ENCODE peak calls at places on chromosomes 6 and 20, in five cellular contexts. One of them, this sample, is unnamed.
A peak's percentile ranks its signal among the peaks of the same experiment; 100 is the strongest.

GRCh38 chr20:6388666-6389197 is 265.9 kb upstream of the FERMT1 start:
- DNase-seq in GM23248: no peak
- DNase-seq in GM23338: no peak
- DNase-seq in MM.1S: no peak
- DNase-seq in OCI-LY7: no peak
- DNase-seq in this sample: no peak

GRCh38 chr6:21331221-21331620 is 262.3 kb upstream of the SOX4 start:
- DNase-seq in GM23248: peak; percentile 12
- DNase-seq in GM23338: no peak
- DNase-seq in MM.1S: no peak
- DNase-seq in OCI-LY7: no peak
- DNase-seq in this sample: no peak

GRCh38 chr20:44188752-44189151 is 1.8 kb upstream of the JPH2 start:
- DNase-seq in GM23248: no peak
- DNase-seq in GM23338: no peak
- DNase-seq in MM.1S: no peak
- DNase-seq in OCI-LY7: no peak
- DNase-seq in this sample: peak; percentile 84

GRCh38 chr6:57216235-57217101 is 5.6 kb downstream of the RAB23 start:
- DNase-seq in GM23248: peak; percentile 51
- DNase-seq in GM23338: no peak
- DNase-seq in MM.1S: no peak
- DNase-seq in OCI-LY7: no peak
- DNase-seq in this sample: no peak

GRCh38 chr20:16115891-16116577 is 457.2 kb downstream of the KIF16B start:
- DNase-seq in GM23248: no peak
- DNase-seq in GM23338: peak; percentile 2
- DNase-seq in MM.1S: no peak
- DNase-seq in OCI-LY7: no peak
- DNase-seq in this sample: no peak

GRCh38 chr6:147821266-147821665 is 312.8 kb downstream of the SAMD5 start:
- DNase-seq in GM23248: no peak
- DNase-seq in GM23338: peak; percentile 9
- DNase-seq in MM.1S: no peak
- DNase-seq in OCI-LY7: no peak
- DNase-seq in this sample: no peak

GRCh38 chr6:143206550-143206949 is 145.9 kb downstream of the AIG1 start:
- DNase-seq in GM23248: no peak
- DNase-seq in GM23338: no peak
- DNase-seq in MM.1S: no peak
- DNase-seq in OCI-LY7: no peak
- DNase-seq in this sample: no peak

GRCh38 chr6:105677671-105678475 is 275.0 kb upstream of the PREP start:
- DNase-seq in GM23248: peak; percentile 4
- DNase-seq in GM23338: no peak
- DNase-seq in MM.1S: no peak
- DNase-seq in OCI-LY7: no peak
- DNase-seq in this sample: no peak

GRCh38 chr6:90893385-90893784 is 306.5 kb upstream of the MAP3K7 start:
- DNase-seq in GM23248: no peak
- DNase-seq in GM23338: no peak
- DNase-seq in MM.1S: no peak
- DNase-seq in OCI-LY7: no peak
- DNase-seq in this sample: no peak

GRCh38 chr20:25079171-25079570 is 2.8 kb downstream of the VSX1 start:
- DNase-seq in GM23248: no peak
- DNase-seq in GM23338: no peak
- DNase-seq in MM.1S: no peak
- DNase-seq in OCI-LY7: no peak
- DNase-seq in this sample: no peak

GRCh38 chr20:14712302-14712739 is 374.9 kb upstream of the FLRT3 start:
- DNase-seq in GM23248: peak; percentile 41
- DNase-seq in GM23338: peak; percentile 19
- DNase-seq in MM.1S: no peak
- DNase-seq in OCI-LY7: no peak
- DNase-seq in this sample: peak; percentile 56

GRCh38 chr6:33427585-33428218 is 7.8 kb downstream of the SYNGAP1 start:
- DNase-seq in GM23248: peak; percentile 72
- DNase-seq in GM23338: peak; percentile 47
- DNase-seq in MM.1S: no peak
- DNase-seq in OCI-LY7: peak; percentile 31
- DNase-seq in this sample: peak; percentile 42

GRCh38 chr6:148868314-148868713 is 121.5 kb downstream of the UST start:
- DNase-seq in GM23248: peak; percentile 90
- DNase-seq in GM23338: no peak
- DNase-seq in MM.1S: no peak
- DNase-seq in OCI-LY7: no peak
- DNase-seq in this sample: no peak

GRCh38 chr6:431986-432385 is 40.4 kb downstream of the IRF4 start:
- DNase-seq in GM23248: no peak
- DNase-seq in GM23338: no peak
- DNase-seq in MM.1S: no peak
- DNase-seq in OCI-LY7: no peak
- DNase-seq in this sample: no peak

GRCh38 chr20:18662279-18662678 is 74.4 kb downstream of the DTD1 start:
- DNase-seq in GM23248: no peak
- DNase-seq in GM23338: no peak
- DNase-seq in MM.1S: no peak
- DNase-seq in OCI-LY7: no peak
- DNase-seq in this sample: no peak

GRCh38 chr6:158316022-158316421 is 3.8 kb downstream of the TULP4 start:
- DNase-seq in GM23248: peak; percentile 2
- DNase-seq in GM23338: no peak
- DNase-seq in MM.1S: no peak
- DNase-seq in OCI-LY7: no peak
- DNase-seq in this sample: no peak

GRCh38 chr20:32958574-32958973 is 45.7 kb downstream of the SUN5 start:
- DNase-seq in GM23248: no peak
- DNase-seq in GM23338: no peak
- DNase-seq in MM.1S: no peak
- DNase-seq in OCI-LY7: no peak
- DNase-seq in this sample: no peak

GRCh38 chr6:45703041-45703739 is 312.5 kb downstream of the CLIC5 start:
- DNase-seq in GM23248: peak; percentile 80
- DNase-seq in GM23338: no peak
- DNase-seq in MM.1S: no peak
- DNase-seq in OCI-LY7: no peak
- DNase-seq in this sample: peak; percentile 62

DNA sequence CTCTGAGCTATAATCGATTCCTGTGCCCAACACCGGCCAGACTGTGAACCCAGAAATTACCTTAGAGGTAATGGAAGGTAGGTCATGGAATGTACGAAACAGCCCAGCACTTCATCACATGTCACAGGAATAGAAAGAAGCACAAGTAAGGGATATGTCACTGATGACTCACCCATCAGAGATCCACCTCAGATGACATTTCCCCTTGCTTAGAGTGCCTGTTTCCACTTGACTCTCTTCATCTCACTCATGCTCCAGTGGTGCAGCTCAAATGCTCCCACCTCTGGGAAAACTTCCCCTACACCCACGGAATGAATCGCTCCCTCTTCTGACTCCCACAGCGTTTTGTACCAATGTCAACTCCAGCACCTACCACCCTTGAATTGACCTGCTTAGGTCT is 381.6 kb upstream of the CNR1 start:
- DNase-seq in GM23248: no peak
- DNase-seq in GM23338: no peak
- DNase-seq in MM.1S: no peak
- DNase-seq in OCI-LY7: no peak
- DNase-seq in this sample: no peak
- H3K9me2 ChIP-seq in GM23248: no peaks in the 10 kb centered on the region
- H3K9me2 ChIP-seq in GM23338: peaks cover 1% of the 10 kb centered on the region
- H3K9me2 ChIP-seq in MM.1S: no peaks in the 10 kb centered on the region
- H3K9me2 ChIP-seq in OCI-LY7: no peaks in the 10 kb centered on the region
- H3K9me2 ChIP-seq in this sample: no peaks in the 10 kb centered on the region

GRCh38 chr20:63359937-63360849 is 956 bp downstream of the CHRNA4 start:
- DNase-seq in GM23248: no peak
- DNase-seq in GM23338: peak; percentile 54
- DNase-seq in MM.1S: no peak
- DNase-seq in OCI-LY7: no peak
- DNase-seq in this sample: no peak

GRCh38 chr20:63360850-63361497 is at the start of gene CHRNA4:
- DNase-seq in GM23248: peak; percentile 24
- DNase-seq in GM23338: peak; percentile 56
- DNase-seq in MM.1S: no peak
- DNase-seq in OCI-LY7: no peak
- DNase-seq in this sample: no peak

GRCh38 chr20:63356931-63357879 is 3.9 kb downstream of the CHRNA4 start:
- DNase-seq in GM23248: no peak
- DNase-seq in GM23338: no peak
- DNase-seq in MM.1S: no peak
- DNase-seq in OCI-LY7: no peak
- DNase-seq in this sample: no peak

GRCh38 chr20:63357921-63358905 is 2.9 kb downstream of the CHRNA4 start:
- DNase-seq in GM23248: no peak
- DNase-seq in GM23338: no peak
- DNase-seq in MM.1S: no peak
- DNase-seq in OCI-LY7: no peak
- DNase-seq in this sample: peak; percentile 35

DNA sequence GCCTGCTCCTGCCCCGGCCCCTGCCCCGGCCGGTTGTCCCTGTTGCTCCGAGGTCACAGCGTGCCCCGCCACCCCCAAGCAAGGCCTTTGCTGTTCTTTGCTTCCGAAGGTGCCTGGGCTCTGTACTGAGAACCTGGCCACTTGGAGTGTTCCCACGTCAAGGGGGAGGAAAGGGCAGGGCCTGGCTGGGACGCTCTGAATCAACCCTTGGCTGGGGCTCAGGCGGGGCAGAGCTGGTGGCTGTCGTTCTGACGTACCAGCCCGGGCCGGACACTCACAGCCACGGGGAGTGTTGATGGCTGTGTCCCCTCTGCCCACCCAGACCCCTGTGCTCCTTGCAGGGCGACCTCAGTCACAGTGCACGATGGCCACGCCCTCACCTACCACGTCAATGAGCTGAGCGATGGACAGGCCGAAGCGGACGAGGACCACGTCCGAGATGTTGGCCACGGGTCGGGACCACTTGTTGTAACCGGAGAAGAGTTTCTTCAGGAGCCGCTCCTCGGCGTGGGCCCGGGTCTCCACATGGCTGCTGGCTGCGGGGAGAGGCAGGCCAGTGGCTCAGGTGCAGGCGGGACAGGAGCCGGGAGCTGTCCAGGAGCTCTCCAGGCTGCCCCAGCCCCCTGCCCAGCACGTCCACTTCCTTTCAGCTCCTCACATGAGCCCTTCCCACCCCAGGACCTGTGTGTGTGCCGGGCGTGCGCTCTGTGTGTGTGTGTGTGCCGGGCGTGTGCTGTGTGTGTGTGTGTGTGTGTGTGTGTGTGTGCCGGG is 1.8 kb downstream of the CHRNA4 start:
- DNase-seq in GM23248: no peak
- DNase-seq in GM23338: no peak
- DNase-seq in MM.1S: no peak
- DNase-seq in OCI-LY7: no peak
- DNase-seq in this sample: no peak
- H3K27ac ChIP-seq in GM23248: no peak overlapping the region
- H3K27ac ChIP-seq in GM23338: no peak overlapping the region
- H3K27ac ChIP-seq in MM.1S: no peak overlapping the region
- H3K27ac ChIP-seq in OCI-LY7: no peak overlapping the region
- H3K27ac ChIP-seq in this sample: no peak overlapping the region

GRCh38 chr6:25334793-25335192 is 55.6 kb downstream of the CARMIL1 start:
- DNase-seq in GM23248: no peak
- DNase-seq in GM23338: no peak
- DNase-seq in MM.1S: no peak
- DNase-seq in OCI-LY7: peak; percentile 49
- DNase-seq in this sample: no peak

GRCh38 chr6:25333471-25333870 is 54.3 kb downstream of the CARMIL1 start:
- DNase-seq in GM23248: no peak
- DNase-seq in GM23338: no peak
- DNase-seq in MM.1S: no peak
- DNase-seq in OCI-LY7: no peak
- DNase-seq in this sample: no peak

GRCh38 chr6:25332165-25332564 is 53.0 kb downstream of the CARMIL1 start:
- DNase-seq in GM23248: peak; percentile 5
- DNase-seq in GM23338: no peak
- DNase-seq in MM.1S: no peak
- DNase-seq in OCI-LY7: no peak
- DNase-seq in this sample: no peak

GRCh38 chr6:25331085-25331685 is 52.0 kb downstream of the CARMIL1 start:
- DNase-seq in GM23248: peak; percentile 60
- DNase-seq in GM23338: no peak
- DNase-seq in MM.1S: no peak
- DNase-seq in OCI-LY7: no peak
- DNase-seq in this sample: no peak

DNA sequence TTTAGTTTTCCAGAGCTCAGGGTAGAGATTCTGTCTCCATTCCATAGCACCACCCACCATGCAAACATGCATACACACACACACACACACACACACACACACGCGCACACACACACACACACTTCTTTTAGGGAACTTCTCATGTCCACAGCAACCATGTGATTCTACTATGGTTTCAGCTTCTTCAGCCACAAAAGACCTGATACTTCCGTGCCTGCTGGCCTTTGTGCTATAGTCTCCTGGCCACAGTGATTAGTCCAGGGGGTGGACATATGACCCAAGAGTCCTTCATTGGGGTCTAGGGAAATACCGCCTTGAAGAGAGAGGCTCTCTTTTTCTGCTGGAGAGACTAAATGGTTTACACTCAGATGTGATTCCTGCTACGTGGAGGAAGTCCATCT is 53.5 kb downstream of the CARMIL1 start:
- DNase-seq in GM23248: no peak
- DNase-seq in GM23338: no peak
- DNase-seq in MM.1S: peak; percentile 31
- DNase-seq in OCI-LY7: no peak
- DNase-seq in this sample: no peak
- H2AFZ ChIP-seq in GM23248: no peak overlapping the region
- H2AFZ ChIP-seq in GM23338: no peak overlapping the region
- H2AFZ ChIP-seq in MM.1S: no peak overlapping the region
- H2AFZ ChIP-seq in OCI-LY7: no peak overlapping the region
- H2AFZ ChIP-seq in this sample: no peak overlapping the region

GRCh38 chr6:17820055-17820454 is 113.3 kb upstream of the NUP153 start:
- DNase-seq in GM23248: no peak
- DNase-seq in GM23338: peak; percentile 39
- DNase-seq in MM.1S: no peak
- DNase-seq in OCI-LY7: no peak
- DNase-seq in this sample: no peak

GRCh38 chr6:17816921-17817611 is 110.3 kb upstream of the NUP153 start:
- DNase-seq in GM23248: peak; percentile 23
- DNase-seq in GM23338: no peak
- DNase-seq in MM.1S: no peak
- DNase-seq in OCI-LY7: no peak
- DNase-seq in this sample: no peak

GRCh38 chr6:17813561-17813960 is 106.8 kb upstream of the NUP153 start:
- DNase-seq in GM23248: no peak
- DNase-seq in GM23338: no peak
- DNase-seq in MM.1S: no peak
- DNase-seq in OCI-LY7: no peak
- DNase-seq in this sample: no peak

GRCh38 chr6:17812311-17812710 is 105.6 kb upstream of the NUP153 start:
- DNase-seq in GM23248: no peak
- DNase-seq in GM23338: no peak
- DNase-seq in MM.1S: no peak
- DNase-seq in OCI-LY7: no peak
- DNase-seq in this sample: no peak

DNA sequence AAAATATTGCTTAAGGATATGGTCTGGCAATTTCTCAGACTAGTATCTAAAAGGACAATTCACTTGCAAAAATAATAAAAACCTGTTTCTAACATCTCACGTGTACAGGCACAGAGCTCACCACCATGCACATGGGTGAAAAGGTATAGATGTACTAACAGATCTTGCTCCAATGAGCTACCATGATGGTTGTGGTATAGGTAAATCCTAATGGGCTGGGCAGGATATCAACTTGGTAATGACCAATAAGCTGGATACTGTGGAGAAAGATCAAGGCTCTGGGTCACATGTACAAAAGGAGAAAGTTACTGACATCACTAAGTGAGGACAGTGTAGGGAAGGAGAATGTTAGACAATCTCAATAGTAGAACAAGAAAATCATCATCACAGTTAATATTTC is 111.0 kb upstream of the NUP153 start:
- DNase-seq in GM23248: no peak
- DNase-seq in GM23338: no peak
- DNase-seq in MM.1S: no peak
- DNase-seq in OCI-LY7: no peak
- DNase-seq in this sample: no peak
- H3K9me2 ChIP-seq in GM23248: no peaks in the 10 kb centered on the region
- H3K9me2 ChIP-seq in GM23338: no peaks in the 10 kb centered on the region
- H3K9me2 ChIP-seq in MM.1S: no peaks in the 10 kb centered on the region
- H3K9me2 ChIP-seq in OCI-LY7: no peaks in the 10 kb centered on the region
- H3K9me2 ChIP-seq in this sample: no peaks in the 10 kb centered on the region

This sample was measured in PC-9.